ENCODE peak calls at places on chromosomes 2 and 18, in eight cellular contexts. H is mammary epithelial cell, L is upper lobe of right lung, Q is HCT116, G is GM23338, O is breast epithelium, M is PC-3, Y is thyroid gland. P is an unnamed sample.
A peak's percentile ranks its signal among the peaks of the same experiment; 100 is the strongest.

GRCh38 chr2:207474871-207475485 is 54.8 kb upstream of the CREB1 start:
- DNase-seq in M (peak; percentile 80), G (peak; percentile 84), Y (no peak), L (no peak), Q (peak; percentile 39), H (peak; percentile 46), O (no peak), P (no peak)

GRCh38 chr2:150135223-150135883 is 352.1 kb downstream of the RND3 start:
- DNase-seq in Y (no peak), O (no peak), M (no peak), H (no peak), G (no peak), Q (no peak), L (no peak), P (no peak)

GRCh38 chr2:170739048-170739447 is 23.9 kb downstream of the SP5 start:
- DNase-seq in H (peak; percentile 96), G (no peak), M (peak; percentile 98), O (no peak), Q (peak; percentile 57), L (no peak), Y (no peak), P (peak; percentile 82)

GRCh38 chr2:224838335-224838734 is 122.2 kb upstream of the CCDC195 start:
- DNase-seq in G (no peak), M (no peak), H (no peak), L (no peak), O (no peak), Q (no peak), Y (no peak), P (no peak)

GRCh38 chr2:215517391-215517790 is 81.5 kb upstream of the FN1 start:
- DNase-seq in G (no peak), H (peak; percentile 28), Q (no peak), M (no peak), O (no peak), L (no peak), Y (no peak), P (no peak)

GRCh38 chr2:97911210-97911921 is 84.4 kb downstream of the TMEM131 start:
- DNase-seq in L (no peak), M (no peak), Q (no peak), H (peak; percentile 58), G (no peak), O (no peak), Y (no peak), P (no peak)

GRCh38 chr2:180240774-180241173 is 233.7 kb upstream of the CWC22 start:
- DNase-seq in O (no peak), Y (no peak), H (peak; percentile 27), G (peak; percentile 35), L (no peak), Q (peak; percentile 10), M (peak; percentile 65), P (no peak)

GRCh38 chr2:30694286-30695055 is 112.8 kb downstream of the CAPN13 start:
- DNase-seq in M (no peak), O (no peak), L (no peak), H (no peak), Y (no peak), G (no peak), Q (no peak), P (no peak)

GRCh38 chr2:126642031-126642430 is 13.9 kb upstream of the GYPC start:
- DNase-seq in G (no peak), L (no peak), Y (no peak), Q (no peak), O (no peak), H (no peak), M (no peak), P (no peak)

GRCh38 chr2:17227856-17228255 is 290.4 kb downstream of the RAD51AP2 start:
- DNase-seq in M (no peak), Y (no peak), O (no peak), G (no peak), H (no peak), Q (no peak), L (no peak), P (no peak)

GRCh38 chr2:159153463-159153862 is 133.0 kb downstream of the WDSUB1 start:
- DNase-seq in G (no peak), O (no peak), Y (peak; percentile 49), M (peak; percentile 67), H (peak; percentile 79), Q (peak; percentile 87), L (no peak), P (no peak)

GRCh38 chr2:11499081-11499743 is 33.3 kb upstream of the E2F6 start:
- DNase-seq in H (no peak), L (no peak), O (no peak), Q (no peak), G (no peak), Y (no peak), M (no peak), P (no peak)

GRCh38 chr2:231388725-231389346 is 6.7 kb upstream of the B3GNT7 start:
- DNase-seq in H (no peak), Q (no peak), L (no peak), Y (no peak), M (no peak), O (no peak), G (no peak), P (no peak)

GRCh38 chr2:231390667-231391066 is 4.8 kb upstream of the B3GNT7 start:
- DNase-seq in Y (no peak), H (no peak), L (no peak), G (no peak), O (no peak), M (no peak), Q (no peak), P (no peak)

GRCh38 chr2:231385429-231385828 is 10.1 kb upstream of the B3GNT7 start:
- DNase-seq in G (no peak), Q (no peak), O (no peak), M (no peak), H (no peak), Y (no peak), L (no peak), P (no peak)

GRCh38 chr2:231386446-231386845 is 9.1 kb upstream of the B3GNT7 start:
- DNase-seq in H (peak; percentile 78), L (no peak), Q (no peak), G (no peak), M (peak; percentile 87), O (no peak), Y (no peak), P (no peak)

DNA sequence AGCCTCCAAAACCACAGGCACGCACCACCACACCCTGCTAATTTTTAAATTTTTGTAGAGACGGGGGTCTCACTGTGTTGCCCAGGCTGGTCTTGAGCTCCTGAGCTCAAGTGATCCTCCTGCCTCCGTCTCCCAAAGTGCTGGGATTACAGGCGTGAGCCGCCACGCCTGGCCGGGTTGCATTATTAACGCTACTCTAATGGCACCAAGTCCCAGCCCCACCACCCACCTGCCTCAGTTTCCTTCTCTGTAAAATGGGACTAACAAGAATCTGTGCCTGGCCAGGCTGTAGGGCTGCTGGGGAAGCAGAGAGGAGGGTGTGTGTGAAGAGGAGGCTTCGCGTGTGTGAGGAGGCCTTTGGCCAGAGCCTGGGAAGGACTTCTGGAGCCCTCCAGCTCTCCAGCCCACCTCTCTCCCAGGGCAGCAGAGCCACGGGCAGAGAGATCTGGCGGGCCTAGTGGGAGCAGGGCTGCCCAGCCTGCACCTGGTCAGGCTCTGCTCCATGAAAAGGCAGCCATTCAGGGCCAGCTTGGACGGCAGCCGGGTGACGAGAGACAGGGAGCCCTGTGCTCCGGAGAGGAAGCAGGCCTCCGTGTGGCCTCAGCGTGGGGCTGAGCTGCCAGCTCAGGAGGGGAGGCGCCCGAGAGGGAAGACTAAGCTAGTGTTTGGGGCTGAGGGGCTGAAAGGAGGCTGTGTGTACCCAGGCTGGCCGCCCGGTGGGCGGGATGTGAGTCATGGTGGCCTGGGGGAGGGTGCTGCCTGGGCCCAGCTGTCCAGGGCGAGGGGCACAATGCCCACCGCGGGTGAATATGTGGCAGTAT is 7.4 kb upstream of the B3GNT7 start:
- DNase-seq in M (peak; percentile 90), H (peak; percentile 65), Y (no peak), L (no peak), G (no peak), Q (no peak), O (peak; percentile 40), P (no peak)
- H3K4me1 ChIP-seq in M (peaks cover 36% of the 10 kb centered on the region), H (peaks cover 17% of the 10 kb centered on the region), Y (no peaks in the 10 kb centered on the region), L (no peaks in the 10 kb centered on the region), G (peaks cover 3% of the 10 kb centered on the region), Q (peaks cover 6% of the 10 kb centered on the region), O (no peaks in the 10 kb centered on the region), P (no peaks in the 10 kb centered on the region)

GRCh38 chr18:36309436-36310391 is 12.2 kb downstream of the FHOD3 start:
- DNase-seq in Q (peak; percentile 82), Y (no peak), H (peak; percentile 100), O (peak; percentile 82), L (no peak), G (no peak), M (peak; percentile 86), P (peak; percentile 100)
- H3K4me3 ChIP-seq in Q (peak overlapping the region; percentile 45), Y (no peak overlapping the region), H (peak overlapping the region; percentile 24), O (peak overlapping the region; percentile 41), L (no peak overlapping the region), G (no peak overlapping the region), M (no peak overlapping the region), P (no peak overlapping the region)

GRCh38 chr2:24571828-24572442 is 80.9 kb downstream of the NCOA1 start:
- DNase-seq in H (no peak), G (no peak), O (no peak), Y (no peak), M (no peak), L (no peak), Q (no peak), P (no peak)
- H3K27ac ChIP-seq in H (no peak overlapping the region), G (no peak overlapping the region), O (no peak overlapping the region), Y (no peak overlapping the region), M (no peak overlapping the region), L (no peak overlapping the region), Q (no peak overlapping the region), P (no peak overlapping the region)

GRCh38 chr2:73107211-73107926 is 5.4 kb downstream of the RAB11FIP5 start:
- DNase-seq in G (no peak), H (no peak), Q (no peak), L (no peak), O (no peak), M (no peak), Y (no peak), P (no peak)
- H3K4me1 ChIP-seq in G (peaks cover 24% of the 10 kb centered on the region), H (peaks cover 16% of the 10 kb centered on the region), Q (peaks cover 21% of the 10 kb centered on the region), L (peaks cover 32% of the 10 kb centered on the region), O (peaks cover 12% of the 10 kb centered on the region), M (peaks cover 15% of the 10 kb centered on the region), Y (peaks cover 25% of the 10 kb centered on the region), P (peaks cover 9% of the 10 kb centered on the region)

DNA sequence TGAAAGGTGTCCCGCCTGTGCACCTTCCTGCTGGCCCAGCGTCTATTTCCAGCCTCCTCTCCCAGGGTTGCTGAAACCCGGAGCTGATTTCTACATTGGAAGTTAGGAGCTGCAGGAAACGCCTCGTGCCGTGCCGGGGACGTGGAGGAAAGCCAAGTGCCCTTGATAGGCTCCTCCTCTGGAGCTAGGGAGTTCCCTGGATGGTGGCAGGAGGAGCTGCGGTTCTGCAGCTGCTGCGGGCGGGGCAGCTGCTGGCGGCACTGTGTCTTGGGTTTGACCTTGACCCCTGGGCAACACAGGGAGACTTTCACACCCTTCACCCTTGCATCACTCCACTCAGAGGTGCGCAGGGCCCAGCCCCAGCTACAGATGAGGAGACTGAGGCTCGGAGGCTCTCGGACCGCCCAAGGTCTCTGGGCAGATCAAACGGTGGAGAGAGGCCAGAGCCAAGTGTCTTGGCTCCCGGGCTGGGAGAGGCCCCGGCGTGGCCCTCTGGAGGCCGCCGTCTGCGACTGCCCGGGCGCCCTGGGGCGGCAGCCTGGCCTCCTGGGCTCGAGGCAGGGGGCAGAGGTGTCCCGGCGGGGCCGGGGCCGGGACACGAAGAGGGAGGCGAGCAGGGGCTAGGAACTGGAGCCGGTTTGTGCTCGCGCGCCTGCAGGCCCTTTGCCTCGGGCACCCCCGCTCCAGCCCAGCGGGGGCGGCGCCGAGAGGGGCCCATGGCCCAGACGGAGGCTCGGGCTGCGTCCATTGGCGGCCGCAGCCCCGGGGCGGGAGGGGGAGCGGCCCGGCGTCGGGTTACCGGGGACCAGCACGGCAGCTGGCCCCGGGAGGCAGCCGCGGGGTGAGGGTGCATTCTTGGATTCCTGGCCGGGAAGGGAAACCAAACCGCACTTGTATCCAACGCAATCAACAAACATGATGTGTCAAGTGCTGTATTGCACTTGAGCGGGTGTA is 129.7 kb upstream of the SLC1A4 start:
- DNase-seq in G (peak; percentile 81), M (peak; percentile 86), L (peak; percentile 94), H (peak; percentile 79), O (peak; percentile 87), Q (peak; percentile 63), Y (peak; percentile 92), P (no peak)
- H3K4me3 ChIP-seq in G (peak overlapping the region; percentile 64), M (peak overlapping the region; percentile 54), L (peak overlapping the region; percentile 46), H (no peak overlapping the region), O (peak overlapping the region; percentile 68), Q (peak overlapping the region; percentile 47), Y (peak overlapping the region; percentile 5), P (no peak overlapping the region)

P was measured in RWPE2.